ENCODE peak calls at places on chromosomes 5 and 9, in six cellular contexts. Q is HepG2, L is GM12878, I is HL-60, F is K562, Z is SK-N-SH. T is an unnamed sample.

GRCh38 chr5:35354751-35355150 is 124.5 kb upstream of the PRLR start:
- DNase-seq in Q (no peak), I (no peak), Z (no peak), L (no peak), F (no peak), T (no peak)

GRCh38 chr9:127680846-127681245 is 25.9 kb upstream of the CFAP157 start:
- DNase-seq in L (no peak), Q (no peak), I (no peak), Z (no peak), F (no peak), T (no peak)

GRCh38 chr9:136981588-136982231 is 1.1 kb upstream of the LCNL1 start:
- DNase-seq in Q (peak; percentile 58), L (no peak), F (no peak), I (no peak), Z (no peak), T (no peak)

GRCh38 chr5:107605596-107606125 is 65.1 kb downstream of the EFNA5 start:
- DNase-seq in Q (no peak), Z (no peak), L (no peak), I (no peak), F (no peak), T (no peak)

GRCh38 chr9:96638606-96639364 is 16.3 kb downstream of the PRXL2C start:
- DNase-seq in I (no peak), Q (no peak), Z (no peak), F (no peak), L (no peak), T (no peak)

GRCh38 chr5:132369471-132370240 is at the start of gene SLC22A5:
- DNase-seq in I (peak; percentile 30), L (no peak), Z (peak; percentile 95), Q (peak; percentile 62), F (peak; percentile 83), T (peak; percentile 86)

GRCh38 chr9:113807173-113808061 is 68.7 kb upstream of the ZNF618 start:
- DNase-seq in L (no peak), I (peak; percentile 56), Q (peak; percentile 19), Z (peak; percentile 75), F (peak; percentile 59), T (peak; percentile 80)

GRCh38 chr5:132838516-132839282 is 8.3 kb upstream of the SHROOM1 start:
- DNase-seq in Z (no peak), Q (no peak), F (no peak), I (no peak), L (no peak), T (no peak)

GRCh38 chr9:18829858-18830257 is 203.2 kb downstream of the SAXO1 start:
- DNase-seq in F (no peak), I (no peak), Z (no peak), L (no peak), Q (no peak), T (no peak)

GRCh38 chr9:68533678-68534077 is 7.0 kb downstream of the TMEM252 start:
- DNase-seq in Q (no peak), L (no peak), I (no peak), Z (no peak), F (no peak), T (no peak)

GRCh38 chr9:37027582-37028424 is 6.3 kb downstream of the PAX5 start:
- DNase-seq in F (peak; percentile 95), Q (peak; percentile 86), I (peak; percentile 95), L (peak; percentile 85), Z (peak; percentile 99), T (peak; percentile 88)

GRCh38 chr5:78497573-78498533 is 137.4 kb downstream of the SCAMP1 start:
- DNase-seq in Z (no peak), L (no peak), F (no peak), Q (no peak), I (no peak), T (no peak)

GRCh38 chr9:14525840-14526239 is 167.4 kb downstream of the ZDHHC21 start:
- DNase-seq in I (no peak), F (peak; percentile 74), L (no peak), Z (no peak), Q (no peak), T (no peak)

GRCh38 chr5:176573564-176574296 is 24.6 kb downstream of the CDHR2 start:
- DNase-seq in I (peak; percentile 54), Z (peak; percentile 94), L (no peak), Q (peak; percentile 38), F (peak; percentile 84), T (peak; percentile 96)

GRCh38 chr5:109992264-109992915 is 302.7 kb downstream of the MAN2A1 start:
- DNase-seq in Q (no peak), Z (peak; percentile 7), I (no peak), L (no peak), F (no peak), T (no peak)

GRCh38 chr5:55668356-55668755 is 43.8 kb downstream of the SLC38A9 start:
- DNase-seq in F (no peak), Z (no peak), I (no peak), Q (no peak), L (no peak), T (no peak)

GRCh38 chr5:110088676-110089436 is 399.1 kb downstream of the MAN2A1 start:
- DNase-seq in Q (no peak), L (no peak), I (no peak), F (no peak), Z (no peak), T (no peak)

GRCh38 chr9:37969130-37969529 is 65.2 kb upstream of the SLC25A51 start:
- DNase-seq in F (peak; percentile 84), I (no peak), Q (peak; percentile 73), Z (no peak), L (no peak), T (no peak)

GRCh38 chr9:92402359-92402758 is 2.0 kb downstream of the OGN start:
- DNase-seq in L (no peak), Z (no peak), Q (no peak), I (no peak), F (no peak), T (no peak)

GRCh38 chr9:134425401-134425800 is 99.1 kb downstream of the RXRA start:
- DNase-seq in L (no peak), Q (no peak), F (no peak), Z (no peak), I (no peak), T (no peak)

GRCh38 chr5:40909233-40909632 is at the start of gene C7:
- DNase-seq in L (no peak), Z (peak; percentile 49), I (no peak), Q (peak; percentile 3), F (peak; percentile 24), T (no peak)

GRCh38 chr9:82369251-82369945 is 380.8 kb downstream of the SPATA31D1 start:
- DNase-seq in I (no peak), Q (no peak), L (no peak), F (no peak), Z (no peak), T (no peak)

GRCh38 chr9:114434878-114435311 is 47.1 kb upstream of the AKNA start:
- DNase-seq in F (peak; percentile 60), L (no peak), I (peak; percentile 27), Q (peak; percentile 33), Z (peak; percentile 64), T (no peak)

GRCh38 chr9:88776717-88777497 is 214.4 kb upstream of the S1PR3 start:
- DNase-seq in F (peak; percentile 25), L (no peak), Q (peak; percentile 15), Z (no peak), I (no peak), T (no peak)

GRCh38 chr5:172817664-172818063 is 16.4 kb upstream of the ERGIC1 start:
- DNase-seq in F (no peak), Q (no peak), I (no peak), Z (no peak), L (no peak), T (no peak)

GRCh38 chr5:178527458-178528307 is 62.5 kb downstream of the COL23A1 start:
- DNase-seq in L (no peak), Z (no peak), Q (no peak), I (no peak), F (no peak), T (no peak)
- TF ChIP-seq GABPA in L (no peak), Z (no peak), Q (no peak), I (no peak), F (no peak), T (no peak)

DNA sequence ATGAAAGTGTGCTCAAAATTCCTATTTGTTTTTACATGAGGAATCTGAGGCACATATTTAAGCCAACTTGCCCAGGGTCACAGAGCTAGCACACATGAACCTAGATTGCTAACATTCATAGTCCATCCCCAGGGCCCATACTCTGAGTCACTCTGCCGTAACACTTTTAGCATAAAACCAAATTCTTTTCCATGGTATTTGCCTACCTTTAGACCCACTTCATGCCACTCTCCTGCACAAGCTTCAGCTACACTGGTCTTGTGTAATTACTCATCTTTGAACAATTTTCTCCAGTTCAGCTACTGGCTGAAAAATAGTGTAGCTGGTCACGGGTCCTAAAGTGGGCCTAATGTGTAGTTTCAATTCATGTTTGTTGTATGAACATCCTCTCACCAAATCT is 200.7 kb downstream of the SLC12A2 start:
- DNase-seq in F (no peak), I (no peak), Q (no peak), L (no peak), Z (no peak), T (no peak)
- TF ChIP-seq GABPA in F (no peak), I (no peak), Q (no peak), L (no peak), Z (no peak), T (no peak)

DNA sequence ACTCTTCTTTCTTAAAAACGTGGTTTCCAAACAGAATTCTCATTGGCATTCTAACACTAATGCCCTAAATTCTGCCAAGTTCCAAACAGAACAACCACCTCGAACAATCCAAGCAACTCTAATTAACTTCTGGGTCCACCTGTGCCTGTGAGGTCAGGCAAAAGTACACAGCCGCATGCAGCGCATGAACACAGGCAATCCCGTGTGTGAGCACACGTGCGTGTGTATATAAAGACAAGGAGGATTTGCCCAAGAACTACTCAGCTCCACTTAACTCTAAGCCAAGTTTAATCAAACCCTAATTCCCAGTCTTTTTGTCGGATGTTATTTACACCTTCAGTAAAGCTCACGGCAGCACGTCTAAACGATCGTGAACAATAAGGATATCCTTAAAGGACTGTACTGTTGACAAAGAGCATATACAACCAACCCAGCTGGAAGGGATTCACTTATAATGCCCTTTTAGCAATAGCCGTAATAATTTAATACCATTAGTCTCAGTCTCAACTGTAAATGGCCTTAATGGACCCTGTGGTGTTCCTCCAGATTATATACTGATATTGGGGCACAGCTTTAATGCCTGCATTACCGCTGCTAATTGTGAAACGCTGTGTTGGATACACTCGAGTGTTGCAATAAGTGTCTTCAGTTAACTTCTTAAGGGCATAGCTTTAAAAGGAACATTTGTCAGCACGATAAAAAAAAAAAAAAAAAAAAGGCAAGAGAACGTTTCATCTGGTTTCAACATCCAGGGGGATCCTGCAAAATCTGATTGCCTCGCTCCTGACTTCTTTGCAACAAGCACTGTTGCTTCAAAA is 78.1 kb downstream of the EBF1 start:
- DNase-seq in F (no peak), I (peak; percentile 52), Q (no peak), Z (peak; percentile 40), L (no peak), T (no peak)
- TF ChIP-seq GABPA in F (no peak), I (no peak), Q (no peak), Z (no peak), L (no peak), T (no peak)

DNA sequence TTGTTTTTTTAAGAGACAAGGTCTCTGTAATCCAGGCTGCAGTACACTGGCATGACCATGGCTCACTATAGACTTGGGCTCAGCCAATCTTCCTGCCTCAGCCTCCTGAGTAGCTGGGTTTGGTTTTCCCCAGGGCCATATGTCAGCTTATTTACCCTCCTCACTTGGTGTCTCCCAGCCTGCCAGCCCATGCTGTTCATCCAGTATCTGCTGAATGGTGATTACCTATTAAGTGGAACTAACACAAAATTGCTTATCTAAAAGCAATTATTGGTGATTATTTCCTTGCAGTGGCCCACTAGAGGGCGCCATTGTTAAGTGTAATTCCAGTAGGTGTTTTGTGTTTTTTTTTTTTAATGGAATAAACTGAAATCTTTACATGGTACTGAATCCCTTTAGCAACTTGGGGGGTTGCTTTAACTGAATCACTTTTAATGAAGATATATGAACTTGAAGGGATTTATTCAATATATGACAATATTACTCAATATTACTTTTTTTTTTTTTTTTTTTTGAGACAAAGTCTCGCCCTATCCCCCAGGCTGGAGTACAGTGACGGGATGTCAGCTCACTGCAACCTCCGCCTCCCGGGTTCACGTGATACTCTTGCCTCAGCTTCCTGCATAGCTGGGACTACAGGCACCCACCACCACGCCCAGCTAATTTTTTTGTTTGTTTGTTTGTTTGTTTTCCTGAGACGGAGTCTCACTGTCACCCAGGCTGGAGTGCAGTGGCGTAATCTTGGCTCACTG is 13.8 kb downstream of the EXOSC2 start:
- DNase-seq in Z (peak; percentile 34), L (no peak), F (peak; percentile 75), Q (peak; percentile 63), I (peak; percentile 68), T (peak; percentile 73)
- TF ChIP-seq GABPA in Z (no peak), L (no peak), F (no peak), Q (no peak), I (no peak), T (no peak)

T was measured in H1.